ENCODE peak calls at places on chromosomes 6 and 20, in six cellular contexts. L, M, C, H, V and B are unnamed samples.

GRCh38 chr20:53547664-53548239 is 45.9 kb downstream of the ZNF217 start:
- DNase-seq in L (no peak), H (peak), V (peak), C (peak), M (peak), B (peak)

GRCh38 chr20:51462566-51463276 is 79.8 kb downstream of the NFATC2 start:
- DNase-seq in V (peak), L (peak), C (no peak), M (no peak), H (no peak), B (no peak)

GRCh38 chr6:169409742-169410312 is 156.2 kb upstream of the THBS2 start:
- DNase-seq in M (no peak), H (no peak), L (no peak), C (no peak), V (no peak), B (no peak)

GRCh38 chr20:63453029-63453523 is 19.4 kb downstream of the KCNQ2 start:
- DNase-seq in L (no peak), H (no peak), V (no peak), C (no peak), M (no peak), B (no peak)

GRCh38 chr6:3390698-3391097 is 66.2 kb downstream of the SLC22A23 start:
- DNase-seq in C (no peak), H (no peak), L (peak), V (peak), M (peak), B (no peak)

GRCh38 chr6:163180874-163181541 is 233.5 kb upstream of the QKI start:
- DNase-seq in M (peak), V (peak), H (no peak), C (no peak), L (peak), B (no peak)

GRCh38 chr20:31839782-31840487 is 5.5 kb downstream of the FOXS1 start:
- DNase-seq in M (no peak), H (no peak), L (no peak), V (peak), C (no peak), B (no peak)

GRCh38 chr20:2230671-2231488 is 64.9 kb upstream of the TGM3 start:
- DNase-seq in C (no peak), V (peak), M (peak), H (no peak), L (no peak), B (no peak)

GRCh38 chr6:160505970-160506369 is 157.8 kb downstream of the SLC22A3 start:
- DNase-seq in V (no peak), L (no peak), H (no peak), C (no peak), M (no peak), B (no peak)

GRCh38 chr20:4102381-4102780 is 87.0 kb upstream of the RNF24 start:
- DNase-seq in L (no peak), V (peak), C (no peak), M (no peak), H (no peak), B (no peak)

GRCh38 chr6:69871107-69871506 is 4.8 kb downstream of the COL19A1 start:
- DNase-seq in V (no peak), L (no peak), C (no peak), M (no peak), H (no peak), B (no peak)

GRCh38 chr6:169296170-169296569 is 42.5 kb upstream of the THBS2 start:
- DNase-seq in L (no peak), M (no peak), H (no peak), C (no peak), V (no peak), B (no peak)

GRCh38 chr6:42405025-42405424 is 46.7 kb downstream of the TRERF1 start:
- DNase-seq in L (no peak), M (peak), H (no peak), V (peak), C (no peak), B (no peak)

GRCh38 chr6:106444777-106445507 is 84.4 kb downstream of the CRYBG1 start:
- DNase-seq in L (no peak), H (peak), M (peak), C (peak), V (peak), B (peak)

GRCh38 chr6:13177617-13178506 is 150.5 kb downstream of the TBC1D7 start:
- DNase-seq in C (no peak), M (no peak), V (no peak), H (no peak), L (no peak), B (no peak)

GRCh38 chr6:74785236-74785635 is 420.6 kb downstream of the COL12A1 start:
- DNase-seq in H (no peak), M (no peak), C (no peak), L (no peak), V (peak), B (no peak)